ENCODE peak calls at places on chromosomes 3 and 15, in ten cellular contexts. R is heart right ventricle; U is suprapubic skin; I is CD4-positive, alpha-beta T cell; L is Caco-2; M is left ventricle myocardium inferior; T is fibroblast of lung; F is naive thymus-derived CD4-positive, alpha-beta T cell; E is CD4-positive, CD25-positive, alpha-beta regulatory T cell; K is lower lobe of right lung. W is an unnamed sample.

GRCh38 chr3:193554790-193555189 is at the start of gene ATP13A4:
- DNase-seq in R (no peak), U (no peak), I (no peak), L (peak; percentile 65), M (no peak), T (no peak), F (no peak), E (no peak), K (peak; percentile 65), W (no peak)

GRCh38 chr15:29821416-29822099 is 710 bp downstream of the TJP1 start:
- DNase-seq in R (peak; percentile 69), U (peak; percentile 83), I (peak; percentile 11), L (peak; percentile 97), M (peak; percentile 75), T (peak; percentile 88), F (peak; percentile 26), E (no peak), K (peak; percentile 83), W (no peak)

GRCh38 chr3:155354658-155355057 is 61.2 kb upstream of the STRIT1 start:
- DNase-seq in R (no peak), U (no peak), I (no peak), L (no peak), M (no peak), T (no peak), F (no peak), E (no peak), K (no peak), W (no peak)

GRCh38 chr3:12370758-12371157 is 81.9 kb downstream of the PPARG start:
- DNase-seq in R (no peak), U (no peak), I (no peak), L (no peak), M (no peak), T (peak; percentile 40), F (no peak), E (no peak), K (no peak), W (no peak)

GRCh38 chr3:9071982-9072666 is 108.9 kb upstream of the RAD18 start:
- DNase-seq in R (no peak), U (no peak), I (no peak), L (no peak), M (no peak), T (no peak), F (no peak), E (no peak), K (no peak), W (no peak)

GRCh38 chr3:106963446-106963845 is 413.8 kb upstream of the CCDC54 start:
- DNase-seq in R (no peak), U (no peak), I (no peak), L (no peak), M (no peak), T (peak; percentile 66), F (no peak), E (no peak), K (no peak), W (no peak)

GRCh38 chr3:42094992-42095391 is 3.8 kb downstream of the TRAK1 start:
- DNase-seq in R (no peak), U (no peak), I (no peak), L (no peak), M (no peak), T (no peak), F (no peak), E (no peak), K (no peak), W (no peak)

GRCh38 chr3:109023656-109024254 is 70.1 kb upstream of the GUCA1C start:
- DNase-seq in R (no peak), U (no peak), I (peak; percentile 7), L (peak; percentile 36), M (no peak), T (peak; percentile 39), F (no peak), E (peak; percentile 3), K (no peak), W (peak; percentile 10)

GRCh38 chr3:49531218-49531617 is 23.1 kb upstream of the BSN start:
- DNase-seq in R (no peak), U (no peak), I (no peak), L (no peak), M (no peak), T (no peak), F (no peak), E (no peak), K (no peak), W (no peak)

GRCh38 chr3:177977381-177978158 is 558.7 kb upstream of the KCNMB2 start:
- DNase-seq in R (no peak), U (no peak), I (no peak), L (no peak), M (no peak), T (peak; percentile 98), F (no peak), E (no peak), K (no peak), W (no peak)

GRCh38 chr15:55230051-55230670 is 33.4 kb upstream of the RSL24D1 start:
- DNase-seq in R (no peak), U (no peak), I (no peak), L (no peak), M (no peak), T (peak; percentile 76), F (no peak), E (no peak), K (no peak), W (no peak)

GRCh38 chr15:86063328-86064180 is 16.1 kb upstream of the AGBL1 start:
- DNase-seq in R (no peak), U (no peak), I (no peak), L (no peak), M (no peak), T (no peak), F (no peak), E (no peak), K (no peak), W (no peak)

GRCh38 chr3:6747017-6747416 is 113.9 kb upstream of the GRM7 start:
- DNase-seq in R (no peak), U (no peak), I (no peak), L (no peak), M (no peak), T (no peak), F (no peak), E (no peak), K (no peak), W (no peak)

GRCh38 chr3:6753536-6753935 is 107.4 kb upstream of the GRM7 start:
- DNase-seq in R (no peak), U (no peak), I (no peak), L (no peak), M (no peak), T (no peak), F (no peak), E (no peak), K (no peak), W (no peak)

GRCh38 chr3:6750782-6751181 is 110.1 kb upstream of the GRM7 start:
- DNase-seq in R (no peak), U (no peak), I (no peak), L (no peak), M (no peak), T (no peak), F (no peak), E (no peak), K (no peak), W (no peak)
- H3K9me3 ChIP-seq in R (peaks cover 16% of the 10 kb centered on the region), U (no peaks in the 10 kb centered on the region), I (no peaks in the 10 kb centered on the region), L (peaks cover 9% of the 10 kb centered on the region), M (peaks cover 15% of the 10 kb centered on the region), T (no peaks in the 10 kb centered on the region), F (no peaks in the 10 kb centered on the region), E (peaks cover 2% of the 10 kb centered on the region), K (peaks cover 6% of the 10 kb centered on the region), W (no peaks in the 10 kb centered on the region)

GRCh38 chr3:178986456-178986855 is 85.2 kb downstream of the ZMAT3 start:
- DNase-seq in R (no peak), U (no peak), I (no peak), L (no peak), M (no peak), T (no peak), F (no peak), E (no peak), K (no peak), W (no peak)
- H3K9me3 ChIP-seq in R (peaks cover 60% of the 10 kb centered on the region), U (peaks cover 27% of the 10 kb centered on the region), I (peaks cover 23% of the 10 kb centered on the region), L (peaks cover 23% of the 10 kb centered on the region), M (peaks cover 67% of the 10 kb centered on the region), T (no peaks in the 10 kb centered on the region), F (peaks cover 6% of the 10 kb centered on the region), E (peaks cover 29% of the 10 kb centered on the region), K (peaks cover 39% of the 10 kb centered on the region), W (peaks cover 16% of the 10 kb centered on the region)

DNA sequence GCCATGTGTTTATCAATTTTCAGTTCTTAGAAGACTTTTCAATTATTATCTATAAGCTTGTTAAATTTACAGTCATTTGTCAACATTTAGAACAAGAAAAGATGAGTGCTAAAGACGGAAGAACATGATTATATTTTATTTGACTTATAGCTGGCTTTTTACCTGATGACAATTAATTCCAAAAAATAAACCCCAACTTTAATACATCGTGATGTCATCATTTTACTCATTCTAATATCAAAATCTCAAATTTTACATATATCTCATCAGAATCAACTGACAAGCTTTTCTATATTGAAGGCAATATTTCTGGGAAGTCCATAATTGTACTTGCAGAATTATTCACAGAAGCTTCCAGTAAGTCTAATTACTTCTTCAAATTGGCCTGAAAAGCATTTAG is 234.6 kb upstream of the PLSCR5 start:
- DNase-seq in R (no peak), U (no peak), I (no peak), L (no peak), M (no peak), T (no peak), F (no peak), E (no peak), K (no peak), W (no peak)
- H3K9me3 ChIP-seq in R (no peaks in the 10 kb centered on the region), U (no peaks in the 10 kb centered on the region), I (no peaks in the 10 kb centered on the region), L (no peaks in the 10 kb centered on the region), M (no peaks in the 10 kb centered on the region), T (no peaks in the 10 kb centered on the region), F (no peaks in the 10 kb centered on the region), E (no peaks in the 10 kb centered on the region), K (no peaks in the 10 kb centered on the region), W (no peaks in the 10 kb centered on the region)

GRCh38 chr3:58422756-58423324 is 10.8 kb downstream of the PDHB start:
- DNase-seq in R (no peak), U (no peak), I (no peak), L (peak; percentile 45), M (no peak), T (peak; percentile 41), F (no peak), E (no peak), K (no peak), W (no peak)
- H3K9me3 ChIP-seq in R (no peaks in the 10 kb centered on the region), U (no peaks in the 10 kb centered on the region), I (no peaks in the 10 kb centered on the region), L (no peaks in the 10 kb centered on the region), M (no peaks in the 10 kb centered on the region), T (no peaks in the 10 kb centered on the region), F (no peaks in the 10 kb centered on the region), E (no peaks in the 10 kb centered on the region), K (no peaks in the 10 kb centered on the region), W (no peaks in the 10 kb centered on the region)

GRCh38 chr15:24966364-24967103 is 11.7 kb downstream of the SNRPN start:
- DNase-seq in R (no peak), U (no peak), I (no peak), L (no peak), M (no peak), T (no peak), F (no peak), E (no peak), K (no peak), W (no peak)

GRCh38 chr15:24957691-24958090 is 2.9 kb downstream of the SNRPN start:
- DNase-seq in R (no peak), U (no peak), I (no peak), L (no peak), M (no peak), T (no peak), F (no peak), E (no peak), K (no peak), W (no peak)

GRCh38 chr15:24961967-24962366 is 7.2 kb downstream of the SNRPN start:
- DNase-seq in R (no peak), U (no peak), I (no peak), L (no peak), M (no peak), T (no peak), F (no peak), E (no peak), K (no peak), W (no peak)

GRCh38 chr15:24962880-24963279 is 8.1 kb downstream of the SNRPN start:
- DNase-seq in R (no peak), U (no peak), I (no peak), L (no peak), M (no peak), T (no peak), F (no peak), E (no peak), K (no peak), W (no peak)
- H3K9me3 ChIP-seq in R (peaks cover 45% of the 10 kb centered on the region), U (no peaks in the 10 kb centered on the region), I (peaks cover 51% of the 10 kb centered on the region), L (no peaks in the 10 kb centered on the region), M (peaks cover 73% of the 10 kb centered on the region), T (no peaks in the 10 kb centered on the region), F (peaks cover 12% of the 10 kb centered on the region), E (peaks cover 13% of the 10 kb centered on the region), K (peaks cover 17% of the 10 kb centered on the region), W (peaks cover 7% of the 10 kb centered on the region)